ENCODE peak calls at places on chromosomes 11 and 22, in ten cellular contexts. E, Z, J, I, N, D, T, K, X and P are unnamed samples. For H3K4me1, the result is how much of the 10 kb centered on the place peaks cover.

GRCh38 chr22:24588756-24589481 is 4.0 kb downstream of the LRRC75B start:
- DNase-seq in E (no peak), Z (no peak), J (no peak), I (no peak), N (no peak), D (no peak), T (no peak), K (no peak), X (no peak), P (no peak)

GRCh38 chr11:103582351-103582909 is 454.0 kb upstream of the DDI1 start:
- DNase-seq in E (no peak), Z (no peak), J (no peak), I (peak), N (no peak), D (no peak), T (no peak), K (no peak), X (no peak), P (no peak)

GRCh38 chr11:5541427-5541826 is 6.9 kb downstream of the OR52H1 start:
- DNase-seq in E (no peak), Z (no peak), J (no peak), I (no peak), N (no peak), D (no peak), T (no peak), K (no peak), X (no peak), P (no peak)

GRCh38 chr11:1854132-1854948 is 1.5 kb downstream of the LSP1 start:
- DNase-seq in E (no peak), Z (no peak), J (no peak), I (no peak), N (no peak), D (no peak), T (no peak), K (peak), X (no peak), P (no peak)

GRCh38 chr11:10050561-10050960 is 243.5 kb downstream of the SBF2 start:
- DNase-seq in E (no peak), Z (no peak), J (no peak), I (peak), N (no peak), D (peak), T (no peak), K (no peak), X (no peak), P (no peak)

GRCh38 chr11:18936002-18936673 is 3.1 kb downstream of the MRGPRX1 start:
- DNase-seq in E (no peak), Z (no peak), J (no peak), I (no peak), N (no peak), D (no peak), T (no peak), K (no peak), X (no peak), P (no peak)

GRCh38 chr11:65468874-65469333 is 29.9 kb upstream of the MALAT1 start:
- DNase-seq in E (peak), Z (peak), J (peak), I (no peak), N (peak), D (no peak), T (no peak), K (peak), X (peak), P (peak)

GRCh38 chr22:23696326-23696851 is 5.6 kb downstream of the RGL4 start:
- DNase-seq in E (peak), Z (peak), J (peak), I (peak), N (no peak), D (no peak), T (peak), K (peak), X (no peak), P (no peak)

GRCh38 chr11:133864756-133865155 is 19.4 kb upstream of the SPATA19 start:
- DNase-seq in E (no peak), Z (no peak), J (no peak), I (no peak), N (no peak), D (no peak), T (no peak), K (no peak), X (no peak), P (no peak)

GRCh38 chr11:2259466-2259830 is 10.9 kb downstream of the ASCL2 start:
- DNase-seq in E (peak), Z (no peak), J (no peak), I (no peak), N (peak), D (no peak), T (no peak), K (no peak), X (no peak), P (no peak)

GRCh38 chr22:43363580-43364435 is 20.6 kb upstream of the SCUBE1 start:
- DNase-seq in E (no peak), Z (no peak), J (no peak), I (no peak), N (no peak), D (no peak), T (no peak), K (no peak), X (peak), P (no peak)

GRCh38 chr11:44229664-44230063 is 80.3 kb downstream of the ALX4 start:
- DNase-seq in E (no peak), Z (no peak), J (no peak), I (peak), N (no peak), D (no peak), T (no peak), K (no peak), X (no peak), P (no peak)

GRCh38 chr11:3995949-3996554 is 98.5 kb upstream of the RRM1 start:
- DNase-seq in E (no peak), Z (peak), J (no peak), I (peak), N (no peak), D (no peak), T (no peak), K (no peak), X (no peak), P (no peak)

GRCh38 chr11:35515224-35515623 is 10.2 kb downstream of the PAMR1 start:
- DNase-seq in E (no peak), Z (peak), J (no peak), I (peak), N (no peak), D (no peak), T (no peak), K (no peak), X (no peak), P (no peak)

GRCh38 chr11:37264783-37265182 is 666.7 kb upstream of the RAG2 start:
- DNase-seq in E (no peak), Z (peak), J (no peak), I (no peak), N (no peak), D (no peak), T (no peak), K (no peak), X (no peak), P (no peak)

GRCh38 chr11:100964400-100964799 is 165.2 kb downstream of the PGR start:
- DNase-seq in E (no peak), Z (peak), J (no peak), I (peak), N (no peak), D (no peak), T (no peak), K (no peak), X (no peak), P (no peak)

GRCh38 chr11:15843309-15843857 is 513.0 kb downstream of the SOX6 start:
- DNase-seq in E (no peak), Z (peak), J (no peak), I (peak), N (no peak), D (no peak), T (no peak), K (no peak), X (peak), P (no peak)

GRCh38 chr11:63274776-63275175 is 31.4 kb upstream of the SLC22A25 start:
- DNase-seq in E (no peak), Z (no peak), J (no peak), I (no peak), N (no peak), D (no peak), T (no peak), K (no peak), X (no peak), P (no peak)

GRCh38 chr22:50057292-50057867 is 718 bp downstream of the TTLL8 start:
- DNase-seq in E (no peak), Z (no peak), J (no peak), I (peak), N (no peak), D (no peak), T (no peak), K (no peak), X (no peak), P (no peak)

GRCh38 chr11:128575956-128576340 is 11.4 kb downstream of the ETS1 start:
- DNase-seq in E (no peak), Z (peak), J (no peak), I (peak), N (no peak), D (no peak), T (no peak), K (no peak), X (no peak), P (no peak)

GRCh38 chr11:106311531-106312230 is 234.2 kb downstream of the AASDHPPT start:
- DNase-seq in E (no peak), Z (no peak), J (no peak), I (no peak), N (no peak), D (no peak), T (no peak), K (no peak), X (no peak), P (no peak)

GRCh38 chr11:75035911-75036536 is 47.3 kb downstream of the NEU3 start:
- DNase-seq in E (no peak), Z (no peak), J (no peak), I (no peak), N (no peak), D (no peak), T (no peak), K (peak), X (no peak), P (no peak)

GRCh38 chr22:50304528-50305392 is 2.7 kb downstream of the PLXNB2 start:
- DNase-seq in E (peak), Z (peak), J (no peak), I (no peak), N (no peak), D (no peak), T (no peak), K (no peak), X (no peak), P (no peak)

GRCh38 chr11:75270896-75271415 is 30.4 kb downstream of the TPBGL start:
- DNase-seq in E (peak), Z (no peak), J (peak), I (peak), N (peak), D (no peak), T (no peak), K (peak), X (peak), P (no peak)

GRCh38 chr22:35367331-35367886 is 13.5 kb upstream of the HMOX1 start:
- DNase-seq in E (peak), Z (no peak), J (no peak), I (no peak), N (no peak), D (no peak), T (no peak), K (peak), X (no peak), P (no peak)

GRCh38 chr11:78708388-78708787 is 133.7 kb upstream of the NARS2 start:
- DNase-seq in E (no peak), Z (no peak), J (no peak), I (peak), N (no peak), D (no peak), T (no peak), K (no peak), X (no peak), P (no peak)

GRCh38 chr11:131002145-131002544 is 85.9 kb upstream of the SNX19 start:
- DNase-seq in E (no peak), Z (no peak), J (no peak), I (no peak), N (no peak), D (no peak), T (no peak), K (no peak), X (no peak), P (no peak)

DNA sequence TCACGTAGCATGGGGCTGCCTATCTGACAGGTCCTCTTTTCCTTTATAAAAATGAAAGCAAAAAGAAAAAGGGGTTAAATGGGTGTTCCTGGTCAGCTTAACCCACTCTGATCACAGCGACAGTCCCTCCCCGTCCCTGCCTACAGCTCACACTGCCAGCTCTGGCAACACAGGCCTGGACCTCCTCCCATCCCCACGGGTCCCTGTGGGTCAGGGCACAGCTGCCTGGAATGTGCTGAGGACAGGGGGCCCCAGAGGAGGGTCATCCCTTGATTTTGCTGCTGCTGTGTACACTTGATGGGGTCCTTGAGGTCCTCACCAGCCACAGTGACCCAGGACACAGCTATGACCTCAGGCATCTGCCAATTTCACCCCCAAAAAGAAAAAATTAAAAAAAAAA is 29.6 kb upstream of the CYP2D6 start:
- DNase-seq in E (no peak), Z (no peak), J (no peak), I (no peak), N (no peak), D (no peak), T (no peak), K (no peak), X (no peak), P (no peak)
- H3K4me3 ChIP-seq in E (no peak), Z (no peak), J (no peak), I (no peak), N (no peak), D (no peak), T (no peak), K (no peak), X (no peak), P (no peak)

GRCh38 chr11:68314203-68314885 is 2.0 kb downstream of the LRP5 start:
- DNase-seq in E (no peak), Z (no peak), J (no peak), I (no peak), N (no peak), D (no peak), T (no peak), K (no peak), X (no peak), P (no peak)

GRCh38 chr11:68312780-68313573 is 586 bp downstream of the LRP5 start:
- DNase-seq in E (peak), Z (no peak), J (peak), I (no peak), N (no peak), D (no peak), T (no peak), K (no peak), X (peak), P (no peak)

GRCh38 chr11:68312117-68312779 is at the start of gene LRP5:
- DNase-seq in E (peak), Z (peak), J (peak), I (peak), N (no peak), D (no peak), T (no peak), K (peak), X (peak), P (no peak)

GRCh38 chr11:68314886-68315580 is 2.6 kb downstream of the LRP5 start:
- DNase-seq in E (no peak), Z (peak), J (no peak), I (peak), N (no peak), D (no peak), T (no peak), K (no peak), X (no peak), P (no peak)

GRCh38 chr11:68313574-68314202 is 1.3 kb downstream of the LRP5 start:
- DNase-seq in E (peak), Z (peak), J (peak), I (peak), N (no peak), D (no peak), T (no peak), K (no peak), X (peak), P (no peak)
- H3K4me1 ChIP-seq in E (under half), Z (under half), J (under half), I (under half), N (under half), D (half or more), T (under half), K (under half), X (under half), P (under half)

GRCh38 chr11:108663154-108663877 is 1.6 kb upstream of the DDX10 start:
- DNase-seq in E (no peak), Z (no peak), J (no peak), I (no peak), N (no peak), D (no peak), T (no peak), K (peak), X (no peak), P (no peak)
- H3K4me3 ChIP-seq in E (no peak), Z (no peak), J (no peak), I (no peak), N (no peak), D (no peak), T (no peak), K (peak), X (no peak), P (no peak)

DNA sequence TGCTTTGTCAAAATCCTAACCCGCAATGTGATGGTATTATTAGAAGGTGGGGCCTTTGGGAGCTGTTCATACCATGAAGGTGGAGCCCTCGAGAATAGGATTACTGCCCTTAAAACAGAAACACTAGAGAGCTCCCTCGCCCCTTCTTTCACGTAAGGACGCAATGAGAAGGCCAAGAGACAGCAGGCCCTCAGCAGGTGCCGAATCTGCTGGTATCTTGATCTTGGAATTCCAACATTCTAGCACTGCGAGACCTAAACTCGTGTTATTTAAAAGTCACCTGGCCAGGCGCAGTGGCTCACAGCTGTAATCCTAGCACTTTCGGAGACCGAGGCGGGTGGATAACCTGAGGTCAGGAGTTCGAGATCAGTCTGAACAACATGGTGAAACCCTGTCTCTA is 33.1 kb downstream of the LARGE1 start:
- DNase-seq in E (no peak), Z (no peak), J (no peak), I (no peak), N (no peak), D (no peak), T (no peak), K (no peak), X (no peak), P (no peak)
- H3K4me1 ChIP-seq in E (under half), Z (under half), J (under half), I (under half), N (under half), D (under half), T (under half), K (under half), X (under half), P (under half)

DNA sequence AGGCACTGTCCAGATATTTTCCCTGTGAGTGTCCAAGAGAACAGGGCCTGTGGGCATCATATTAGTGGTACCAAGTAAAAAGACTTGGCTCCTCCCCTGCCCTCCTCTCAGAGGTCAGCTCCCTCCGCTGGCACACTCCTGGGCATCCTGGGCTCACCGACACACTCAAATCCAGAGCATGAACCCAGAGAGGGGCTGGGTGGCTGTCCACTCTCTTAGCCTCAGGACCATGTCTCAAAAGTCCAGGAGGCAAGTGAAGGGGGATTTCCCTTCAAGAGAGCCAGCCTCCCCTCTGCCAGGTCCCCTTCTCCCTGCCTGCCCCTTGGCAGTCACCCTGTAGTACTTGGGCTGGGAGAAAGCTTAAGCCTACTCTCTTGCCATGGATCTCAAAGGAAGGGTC is 10.3 kb downstream of the BCL9L start:
- DNase-seq in E (no peak), Z (no peak), J (no peak), I (no peak), N (no peak), D (no peak), T (no peak), K (no peak), X (no peak), P (no peak)
- H3K4me3 ChIP-seq in E (no peak), Z (no peak), J (peak), I (no peak), N (no peak), D (no peak), T (no peak), K (peak), X (no peak), P (peak)

DNA sequence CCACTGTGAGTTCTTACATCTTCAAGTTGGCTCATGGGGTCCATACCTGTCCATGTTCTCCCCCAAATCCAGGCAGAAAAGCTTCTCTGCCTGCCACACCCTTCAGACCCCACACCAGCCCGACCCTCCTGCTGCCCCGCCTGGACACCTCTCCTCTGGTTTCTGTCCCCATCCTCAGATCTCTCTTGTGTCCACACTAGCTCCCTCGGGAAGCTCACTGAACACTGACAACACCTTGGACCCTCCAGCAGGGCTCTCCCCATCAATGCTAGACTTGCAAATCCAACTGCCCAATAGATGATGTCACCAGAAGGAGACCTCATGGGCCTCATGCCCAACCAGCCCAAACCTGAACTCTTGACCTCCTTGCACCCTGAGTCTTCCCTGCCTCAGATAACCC is 2.9 kb downstream of the SCARF2 start:
- DNase-seq in E (peak), Z (no peak), J (peak), I (no peak), N (peak), D (no peak), T (no peak), K (no peak), X (no peak), P (no peak)
- H3K4me1 ChIP-seq in E (under half), Z (under half), J (under half), I (under half), N (under half), D (under half), T (under half), K (under half), X (under half), P (under half)

GRCh38 chr11:111373590-111373989 is 5.5 kb downstream of the POU2AF1 start:
- DNase-seq in E (no peak), Z (no peak), J (no peak), I (no peak), N (no peak), D (no peak), T (no peak), K (no peak), X (no peak), P (no peak)
- H3K4me3 ChIP-seq in E (no peak), Z (no peak), J (no peak), I (no peak), N (no peak), D (no peak), T (no peak), K (peak), X (no peak), P (no peak)

GRCh38 chr22:31626427-31627150 is 35.4 kb downstream of the PISD start:
- DNase-seq in E (no peak), Z (peak), J (no peak), I (no peak), N (no peak), D (no peak), T (no peak), K (peak), X (no peak), P (no peak)
- H3K4me1 ChIP-seq in E (under half), Z (under half), J (under half), I (under half), N (under half), D (under half), T (under half), K (under half), X (under half), P (under half)

GRCh38 chr11:14378171-14378570 is 19.2 kb upstream of the RRAS2 start:
- DNase-seq in E (no peak), Z (no peak), J (no peak), I (no peak), N (no peak), D (no peak), T (no peak), K (no peak), X (no peak), P (no peak)

GRCh38 chr11:14384338-14384737 is 25.4 kb upstream of the RRAS2 start:
- DNase-seq in E (no peak), Z (peak), J (no peak), I (peak), N (no peak), D (no peak), T (no peak), K (no peak), X (no peak), P (no peak)

GRCh38 chr11:14380125-14380936 is 21.3 kb upstream of the RRAS2 start:
- DNase-seq in E (no peak), Z (no peak), J (no peak), I (no peak), N (no peak), D (no peak), T (no peak), K (no peak), X (no peak), P (no peak)

GRCh38 chr11:14380947-14381555 is 22.1 kb upstream of the RRAS2 start:
- DNase-seq in E (peak), Z (peak), J (peak), I (peak), N (peak), D (no peak), T (no peak), K (no peak), X (peak), P (peak)

DNA sequence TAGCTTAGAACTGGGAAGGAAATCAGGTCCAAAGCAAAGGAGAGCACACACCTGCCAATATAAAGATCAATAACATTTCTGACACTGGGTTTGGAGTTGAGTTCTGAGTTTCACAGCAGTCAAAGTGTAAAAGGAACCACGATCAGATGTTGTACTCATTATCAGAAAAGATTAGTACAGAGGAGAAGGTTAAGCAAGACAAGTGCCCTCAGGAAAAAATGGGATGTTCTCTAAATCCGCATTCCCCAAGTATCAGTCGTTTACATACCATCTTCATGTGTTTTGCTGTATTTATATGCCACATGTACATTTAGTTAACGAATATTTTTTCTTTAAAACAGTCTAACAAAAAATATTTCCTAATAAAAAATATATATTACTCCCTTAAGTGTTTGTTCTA is 23.0 kb upstream of the RRAS2 start:
- DNase-seq in E (no peak), Z (no peak), J (no peak), I (no peak), N (no peak), D (no peak), T (no peak), K (no peak), X (no peak), P (no peak)
- H3K4me3 ChIP-seq in E (no peak), Z (no peak), J (peak), I (no peak), N (no peak), D (no peak), T (no peak), K (no peak), X (no peak), P (peak)